ENCODE peak calls at places on chromosomes 3 and 15, in four cellular contexts. G is WTC11, M is K562, B is HepG2. L is an unnamed sample.

GRCh38 chr3:142046320-142047020 is 102.9 kb downstream of the TFDP2 start:
- DNase-seq in M (peak; percentile 94), G (no peak), B (no peak), L (no peak)

GRCh38 chr3:184459355-184459754 is 79.5 kb downstream of the CHRD start:
- DNase-seq in G (no peak), M (no peak), B (no peak), L (no peak)

GRCh38 chr15:100778831-100779288 is 100.8 kb upstream of the ALDH1A3 start:
- DNase-seq in M (no peak), B (no peak), G (peak; percentile 10), L (no peak)

GRCh38 chr15:98649996-98650870 is 1.9 kb downstream of the IGF1R start:
- DNase-seq in M (no peak), B (peak; percentile 48), G (no peak), L (peak; percentile 41)

GRCh38 chr3:169863458-169863899 is 6.3 kb downstream of the LRRC31 start:
- DNase-seq in B (peak; percentile 55), G (peak; percentile 75), M (peak; percentile 86), L (peak; percentile 75)

GRCh38 chr15:68774521-68775293 is 46.0 kb downstream of the ANP32A start:
- DNase-seq in M (no peak), G (no peak), B (no peak), L (no peak)

GRCh38 chr3:54065140-54065539 is 57.2 kb upstream of the CACNA2D3 start:
- DNase-seq in M (no peak), G (no peak), B (no peak), L (no peak)

GRCh38 chr3:190504354-190505125 is 9.3 kb upstream of the IL1RAP start:
- DNase-seq in B (peak; percentile 27), M (no peak), G (no peak), L (peak; percentile 7)

GRCh38 chr3:59690886-59691285 is 641.1 kb upstream of the CFAP20DC start:
- DNase-seq in B (no peak), M (no peak), G (no peak), L (no peak)

GRCh38 chr3:111324142-111324541 is 217.9 kb upstream of the CD96 start:
- DNase-seq in B (no peak), M (no peak), G (no peak), L (no peak)

GRCh38 chr3:52244061-52244628 is 1.4 kb upstream of the PPM1M start:
- DNase-seq in G (no peak), B (no peak), M (no peak), L (no peak)

GRCh38 chr3:55488398-55489055 is 1.4 kb upstream of the WNT5A start:
- DNase-seq in B (no peak), G (peak; percentile 75), M (no peak), L (peak; percentile 56)

GRCh38 chr15:69919816-69920215 is 177.9 kb downstream of the TLE3 start:
- DNase-seq in M (no peak), B (no peak), G (peak; percentile 60), L (no peak)

GRCh38 chr3:152969557-152970300 is 134.8 kb downstream of the P2RY1 start:
- DNase-seq in M (no peak), B (peak; percentile 18), G (no peak), L (no peak)

GRCh38 chr15:41933771-41934170 is 38.6 kb downstream of the EHD4 start:
- DNase-seq in G (no peak), M (no peak), B (no peak), L (no peak)

GRCh38 chr15:63312286-63312685 is 34.9 kb downstream of the APH1B start:
- DNase-seq in B (no peak), M (no peak), G (no peak), L (no peak)

GRCh38 chr3:127730666-127731294 is 58.0 kb downstream of the ABTB1 start:
- DNase-seq in B (no peak), G (no peak), M (no peak), L (no peak)

GRCh38 chr3:111781561-111782446 is 77.3 kb upstream of the PHLDB2 start:
- DNase-seq in G (no peak), M (no peak), B (no peak), L (no peak)

GRCh38 chr3:184562875-184563568 is 1.4 kb downstream of the EPHB3 start:
- DNase-seq in B (no peak), G (no peak), M (no peak), L (no peak)

GRCh38 chr3:11120091-11120845 is 34.0 kb upstream of the HRH1 start:
- DNase-seq in G (no peak), M (no peak), B (no peak), L (no peak)

GRCh38 chr3:4825572-4826236 is 153.5 kb upstream of the BHLHE40 start:
- DNase-seq in M (peak; percentile 93), B (peak; percentile 17), G (no peak), L (no peak)

GRCh38 chr15:99142562-99142961 is 37.7 kb downstream of the SYNM start:
- DNase-seq in G (no peak), M (no peak), B (no peak), L (no peak)

GRCh38 chr15:83491486-83491885 is 44.3 kb downstream of the SH3GL3 start:
- DNase-seq in M (no peak), B (no peak), G (no peak), L (no peak)

GRCh38 chr3:187079090-187080022 is 59.9 kb downstream of the RPL39L start:
- DNase-seq in B (no peak), G (no peak), M (no peak), L (no peak)

GRCh38 chr15:78050851-78051250 is 26.7 kb downstream of the TBC1D2B start:
- DNase-seq in M (no peak), G (no peak), B (no peak), L (no peak)

GRCh38 chr3:105377716-105378115 is 11.0 kb downstream of the ALCAM start:
- DNase-seq in B (no peak), M (no peak), G (no peak), L (no peak)

GRCh38 chr15:48577495-48577894 is 68.0 kb downstream of the FBN1 start:
- DNase-seq in B (no peak), M (no peak), G (no peak), L (no peak)

GRCh38 chr15:57118013-57118799 is 199.8 kb downstream of the TCF12 start:
- DNase-seq in B (peak; percentile 27), G (no peak), M (no peak), L (no peak)

GRCh38 chr15:49621327-49622210 is 721 bp downstream of the DTWD1 start:
- DNase-seq in G (no peak), M (peak; percentile 31), B (no peak), L (no peak)

GRCh38 chr15:49622561-49622960 is 1.7 kb downstream of the DTWD1 start:
- DNase-seq in B (no peak), M (peak; percentile 31), G (no peak), L (no peak)

GRCh38 chr15:49620658-49621326 is at the start of the genes DTWD1 and FAM227B:
- DNase-seq in G (peak; percentile 94), B (peak; percentile 90), M (peak; percentile 98), L (peak; percentile 79)

GRCh38 chr15:49619226-49619625 is 1.4 kb downstream of the FAM227B start:
- DNase-seq in G (no peak), M (peak; percentile 58), B (no peak), L (no peak)

GRCh38 chr15:49620174-49620573 is 444 bp downstream of the FAM227B start:
- DNase-seq in M (peak; percentile 20), G (no peak), B (no peak), L (no peak)
- TF ChIP-seq ELF4 in M (no peak), G (no peak), B (no peak), L (no peak)

DNA sequence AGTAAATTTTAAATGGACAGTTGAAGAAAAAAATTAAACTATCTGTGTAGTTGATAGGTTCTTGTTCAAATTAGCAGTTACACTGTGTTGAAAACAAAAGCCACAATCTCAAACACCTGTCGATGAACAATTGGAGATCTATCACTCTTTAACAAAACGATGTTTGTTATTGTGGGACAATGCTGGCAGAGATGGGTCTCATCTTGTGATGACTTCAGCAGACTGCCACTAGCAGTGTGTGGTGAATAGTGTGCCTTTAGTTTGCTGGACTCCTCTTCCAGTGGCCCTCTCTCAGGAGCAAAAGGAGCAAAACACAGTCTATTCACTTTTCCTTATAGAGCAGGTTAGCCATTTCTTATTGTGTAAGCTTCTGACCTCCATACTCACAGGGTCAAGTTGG is 14.7 kb upstream of the TRIM59 start:
- DNase-seq in B (no peak), M (no peak), G (no peak), L (no peak)
- TF ChIP-seq ELF4 in B (no peak), M (no peak), G (no peak), L (no peak)

GRCh38 chr3:34258271-34259015 is 460.0 kb downstream of the PDCD6IP start:
- DNase-seq in G (no peak), M (no peak), B (no peak), L (no peak)

GRCh38 chr3:34263014-34263714 is 464.7 kb downstream of the PDCD6IP start:
- DNase-seq in G (no peak), B (no peak), M (no peak), L (no peak)

GRCh38 chr3:34260991-34261365 is 462.5 kb downstream of the PDCD6IP start:
- DNase-seq in M (no peak), B (no peak), G (no peak), L (no peak)

GRCh38 chr3:34256791-34257190 is 458.4 kb downstream of the PDCD6IP start:
- DNase-seq in M (no peak), B (no peak), G (no peak), L (no peak)

DNA sequence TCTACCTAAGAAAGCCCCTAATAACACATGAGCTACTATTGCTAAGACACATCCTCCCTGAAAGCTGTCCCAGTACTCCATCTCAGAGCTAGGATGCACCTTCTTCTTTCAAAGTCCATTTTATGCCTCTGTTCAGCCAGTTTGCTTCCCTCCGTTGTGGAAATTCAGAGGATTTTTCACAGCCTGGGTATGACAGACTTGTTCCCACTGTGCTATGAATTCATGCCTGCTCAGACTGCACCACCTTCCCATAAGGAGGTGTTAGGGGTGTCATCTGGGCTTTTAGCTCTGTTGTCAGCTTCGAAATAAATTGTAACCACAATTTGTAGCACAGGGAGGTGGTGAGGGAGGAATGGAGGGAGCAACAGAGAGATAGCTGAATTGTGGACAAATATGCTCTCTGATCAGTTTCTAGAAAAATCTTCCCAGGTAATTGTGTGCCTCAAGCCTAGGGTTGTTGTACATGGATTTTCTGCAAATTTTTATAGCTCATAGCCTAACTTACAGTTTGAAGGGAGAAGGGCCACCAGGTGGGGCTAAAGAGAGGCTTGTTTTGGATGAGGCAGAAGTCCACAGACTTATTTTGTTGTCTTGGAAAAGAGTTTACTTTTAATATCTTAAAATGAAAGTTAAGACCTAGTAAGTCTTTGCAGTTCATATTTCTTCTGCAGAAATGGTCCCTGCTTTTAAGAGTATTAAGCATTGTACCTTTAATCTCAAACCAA is 462.0 kb downstream of the PDCD6IP start:
- DNase-seq in M (peak; percentile 60), B (peak; percentile 10), G (peak; percentile 65), L (peak; percentile 45)
- TF ChIP-seq ELF4 in M (no peak), B (no peak), G (no peak), L (no peak)

GRCh38 chr15:94592495-94592894 is 361.1 kb downstream of the MCTP2 start:
- DNase-seq in B (no peak), G (no peak), M (no peak), L (no peak)
- TF ChIP-seq ELF4 in B (no peak), G (no peak), M (no peak), L (no peak)

L was measured in HEK293T.